ENCODE peak calls at places on chromosomes 5 and 9, in eight cellular contexts. One of them, this sample, is unnamed.

GRCh38 chr5:135236951-135237791 is 161.9 kb downstream of the MACROH2A1 start:
- ATAC-seq in HCT116: no peak
- ATAC-seq in gastrocnemius medialis: no peak
- ATAC-seq in heart left ventricle: no peak
- ATAC-seq in left lung: no peak
- ATAC-seq in CD8-positive, alpha-beta T cell: no peak
- ATAC-seq in upper lobe of left lung: peak; percentile 33
- ATAC-seq in DND-41: no peak
- ATAC-seq in this sample: peak; percentile 17

GRCh38 chr9:95626885-95627558 is 110.3 kb upstream of the PTCH1 start:
- ATAC-seq in DND-41: no peak
- ATAC-seq in gastrocnemius medialis: peak; percentile 61
- ATAC-seq in CD8-positive, alpha-beta T cell: peak; percentile 36
- ATAC-seq in left lung: no peak
- ATAC-seq in heart left ventricle: peak; percentile 96
- ATAC-seq in HCT116: no peak
- ATAC-seq in upper lobe of left lung: no peak
- ATAC-seq in this sample: peak; percentile 59

GRCh38 chr9:132908635-132909034 is 29.9 kb downstream of the SPACA9 start:
- ATAC-seq in heart left ventricle: no peak
- ATAC-seq in upper lobe of left lung: no peak
- ATAC-seq in HCT116: no peak
- ATAC-seq in gastrocnemius medialis: no peak
- ATAC-seq in CD8-positive, alpha-beta T cell: peak; percentile 81
- ATAC-seq in DND-41: no peak
- ATAC-seq in left lung: no peak
- ATAC-seq in this sample: no peak

GRCh38 chr5:61600141-61600480 is 268.1 kb downstream of the ZSWIM6 start:
- ATAC-seq in DND-41: no peak
- ATAC-seq in CD8-positive, alpha-beta T cell: no peak
- ATAC-seq in HCT116: no peak
- ATAC-seq in left lung: no peak
- ATAC-seq in gastrocnemius medialis: no peak
- ATAC-seq in upper lobe of left lung: no peak
- ATAC-seq in heart left ventricle: no peak
- ATAC-seq in this sample: no peak

GRCh38 chr5:50699737-50700136 is 33.3 kb downstream of the PARP8 start:
- ATAC-seq in CD8-positive, alpha-beta T cell: peak; percentile 42
- ATAC-seq in left lung: no peak
- ATAC-seq in heart left ventricle: no peak
- ATAC-seq in DND-41: no peak
- ATAC-seq in upper lobe of left lung: no peak
- ATAC-seq in gastrocnemius medialis: no peak
- ATAC-seq in HCT116: no peak
- ATAC-seq in this sample: no peak

GRCh38 chr5:74589204-74590056 is 51.1 kb downstream of the ENC1 start:
- ATAC-seq in gastrocnemius medialis: no peak
- ATAC-seq in upper lobe of left lung: no peak
- ATAC-seq in left lung: peak; percentile 72
- ATAC-seq in DND-41: no peak
- ATAC-seq in CD8-positive, alpha-beta T cell: no peak
- ATAC-seq in heart left ventricle: no peak
- ATAC-seq in HCT116: no peak
- ATAC-seq in this sample: no peak

GRCh38 chr9:89865357-89865756 is 260.5 kb downstream of the GADD45G start:
- ATAC-seq in HCT116: no peak
- ATAC-seq in DND-41: no peak
- ATAC-seq in upper lobe of left lung: no peak
- ATAC-seq in left lung: no peak
- ATAC-seq in heart left ventricle: no peak
- ATAC-seq in CD8-positive, alpha-beta T cell: no peak
- ATAC-seq in gastrocnemius medialis: no peak
- ATAC-seq in this sample: no peak

GRCh38 chr9:125172351-125172750 is 17.3 kb downstream of the PPP6C start:
- ATAC-seq in heart left ventricle: no peak
- ATAC-seq in gastrocnemius medialis: no peak
- ATAC-seq in DND-41: no peak
- ATAC-seq in left lung: no peak
- ATAC-seq in CD8-positive, alpha-beta T cell: no peak
- ATAC-seq in upper lobe of left lung: no peak
- ATAC-seq in HCT116: no peak
- ATAC-seq in this sample: peak; percentile 81

GRCh38 chr5:16582081-16582480 is 34.7 kb downstream of the RETREG1 start:
- ATAC-seq in left lung: no peak
- ATAC-seq in CD8-positive, alpha-beta T cell: no peak
- ATAC-seq in gastrocnemius medialis: no peak
- ATAC-seq in DND-41: no peak
- ATAC-seq in HCT116: no peak
- ATAC-seq in upper lobe of left lung: no peak
- ATAC-seq in heart left ventricle: no peak
- ATAC-seq in this sample: no peak

GRCh38 chr5:35876454-35876853 is 19.8 kb downstream of the IL7R start:
- ATAC-seq in left lung: no peak
- ATAC-seq in upper lobe of left lung: no peak
- ATAC-seq in CD8-positive, alpha-beta T cell: no peak
- ATAC-seq in gastrocnemius medialis: no peak
- ATAC-seq in heart left ventricle: no peak
- ATAC-seq in DND-41: no peak
- ATAC-seq in HCT116: no peak
- ATAC-seq in this sample: no peak

GRCh38 chr5:100790170-100790665 is 112.9 kb downstream of the ST8SIA4 start:
- ATAC-seq in heart left ventricle: peak; percentile 54
- ATAC-seq in HCT116: peak; percentile 89
- ATAC-seq in gastrocnemius medialis: no peak
- ATAC-seq in DND-41: peak; percentile 96
- ATAC-seq in left lung: no peak
- ATAC-seq in upper lobe of left lung: no peak
- ATAC-seq in CD8-positive, alpha-beta T cell: no peak
- ATAC-seq in this sample: no peak

GRCh38 chr9:1057910-1058309 is 7.8 kb downstream of the DMRT2 start:
- ATAC-seq in left lung: no peak
- ATAC-seq in heart left ventricle: no peak
- ATAC-seq in DND-41: no peak
- ATAC-seq in HCT116: no peak
- ATAC-seq in CD8-positive, alpha-beta T cell: no peak
- ATAC-seq in upper lobe of left lung: no peak
- ATAC-seq in gastrocnemius medialis: no peak
- ATAC-seq in this sample: no peak

GRCh38 chr5:176633638-176634037 is 3.2 kb downstream of the EIF4E1B start:
- ATAC-seq in DND-41: no peak
- ATAC-seq in heart left ventricle: no peak
- ATAC-seq in HCT116: no peak
- ATAC-seq in left lung: no peak
- ATAC-seq in upper lobe of left lung: no peak
- ATAC-seq in gastrocnemius medialis: no peak
- ATAC-seq in CD8-positive, alpha-beta T cell: no peak
- ATAC-seq in this sample: no peak

GRCh38 chr5:52788505-52788821 is 747 bp downstream of the ITGA1 start:
- ATAC-seq in DND-41: no peak
- ATAC-seq in left lung: no peak
- ATAC-seq in HCT116: no peak
- ATAC-seq in gastrocnemius medialis: no peak
- ATAC-seq in CD8-positive, alpha-beta T cell: no peak
- ATAC-seq in heart left ventricle: no peak
- ATAC-seq in upper lobe of left lung: no peak
- ATAC-seq in this sample: no peak

GRCh38 chr5:52786391-52786790 is 1.3 kb upstream of the ITGA1 start:
- ATAC-seq in gastrocnemius medialis: no peak
- ATAC-seq in DND-41: no peak
- ATAC-seq in HCT116: no peak
- ATAC-seq in left lung: no peak
- ATAC-seq in CD8-positive, alpha-beta T cell: no peak
- ATAC-seq in upper lobe of left lung: no peak
- ATAC-seq in heart left ventricle: no peak
- ATAC-seq in this sample: no peak

GRCh38 chr5:52789378-52789777 is 1.7 kb downstream of the ITGA1 start:
- ATAC-seq in HCT116: no peak
- ATAC-seq in gastrocnemius medialis: no peak
- ATAC-seq in left lung: no peak
- ATAC-seq in upper lobe of left lung: no peak
- ATAC-seq in heart left ventricle: no peak
- ATAC-seq in DND-41: no peak
- ATAC-seq in CD8-positive, alpha-beta T cell: no peak
- ATAC-seq in this sample: no peak

GRCh38 chr5:52786937-52787599 is 648 bp upstream of the ITGA1 start:
- ATAC-seq in CD8-positive, alpha-beta T cell: peak; percentile 54
- ATAC-seq in left lung: peak; percentile 73
- ATAC-seq in DND-41: no peak
- ATAC-seq in HCT116: peak; percentile 68
- ATAC-seq in heart left ventricle: peak; percentile 23
- ATAC-seq in gastrocnemius medialis: no peak
- ATAC-seq in upper lobe of left lung: peak; percentile 28
- ATAC-seq in this sample: no peak

GRCh38 chr5:52787600-52788504 is at the start of the genes ITGA1 and PELO:
- ATAC-seq in HCT116: peak; percentile 91
- ATAC-seq in left lung: peak; percentile 96
- ATAC-seq in CD8-positive, alpha-beta T cell: peak; percentile 79
- ATAC-seq in DND-41: peak; percentile 84
- ATAC-seq in heart left ventricle: peak; percentile 92
- ATAC-seq in upper lobe of left lung: peak; percentile 94
- ATAC-seq in gastrocnemius medialis: peak; percentile 63
- ATAC-seq in this sample: peak; percentile 87
- TF ChIP-seq CTCF in HCT116: peak; percentile 30
- TF ChIP-seq CTCF in left lung: no peak
- TF ChIP-seq CTCF in CD8-positive, alpha-beta T cell: peak; percentile 36
- TF ChIP-seq CTCF in DND-41: peak; percentile 60
- TF ChIP-seq CTCF in heart left ventricle: peak; percentile 19
- TF ChIP-seq CTCF in upper lobe of left lung: peak; percentile 19
- TF ChIP-seq CTCF in gastrocnemius medialis: peak; percentile 29
- TF ChIP-seq CTCF in this sample: peak; percentile 61

DNA sequence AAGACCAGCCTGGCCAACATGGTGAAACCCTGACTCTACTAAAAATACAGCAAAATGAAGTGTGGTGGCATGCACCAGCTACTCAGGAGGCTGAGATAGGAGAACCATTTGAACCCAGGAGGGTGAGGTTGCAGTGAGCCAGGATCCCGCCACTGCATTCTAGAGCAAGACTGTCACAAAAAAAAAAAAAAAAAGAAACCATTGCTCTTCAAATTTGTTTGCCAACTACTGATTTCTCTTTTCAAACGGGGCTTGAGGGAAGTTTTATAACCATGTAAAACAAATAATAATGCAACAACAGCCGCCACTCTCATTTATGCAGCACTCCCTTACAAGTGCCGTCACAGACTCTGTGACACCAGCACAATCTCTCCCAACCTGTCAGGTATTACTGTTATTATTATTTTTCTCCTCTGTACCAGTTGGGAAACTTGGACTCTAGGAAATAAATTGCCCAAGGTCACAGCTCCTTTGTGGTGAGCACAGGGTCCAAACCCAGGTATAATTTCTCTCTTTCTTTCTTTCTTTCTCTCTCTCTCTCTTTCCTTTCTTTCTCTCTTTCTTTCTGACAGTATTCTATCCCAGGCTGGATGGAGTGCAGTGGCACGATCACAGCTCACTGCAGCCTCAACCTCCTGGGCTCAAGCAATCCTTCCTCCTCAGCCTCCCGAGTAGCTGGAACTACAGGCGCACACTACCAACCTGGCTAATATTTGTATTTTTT is 25.4 kb downstream of the SERINC5 start:
- ATAC-seq in HCT116: no peak
- ATAC-seq in CD8-positive, alpha-beta T cell: no peak
- ATAC-seq in upper lobe of left lung: no peak
- ATAC-seq in gastrocnemius medialis: no peak
- ATAC-seq in left lung: no peak
- ATAC-seq in DND-41: no peak
- ATAC-seq in heart left ventricle: no peak
- ATAC-seq in this sample: no peak
- TF ChIP-seq CTCF in HCT116: no peak
- TF ChIP-seq CTCF in CD8-positive, alpha-beta T cell: no peak
- TF ChIP-seq CTCF in upper lobe of left lung: no peak
- TF ChIP-seq CTCF in gastrocnemius medialis: no peak
- TF ChIP-seq CTCF in left lung: no peak
- TF ChIP-seq CTCF in DND-41: no peak
- TF ChIP-seq CTCF in heart left ventricle: no peak
- TF ChIP-seq CTCF in this sample: no peak

GRCh38 chr9:131273791-131274673 is 2.3 kb downstream of the FAM78A start:
- ATAC-seq in left lung: peak; percentile 2
- ATAC-seq in heart left ventricle: peak; percentile 3
- ATAC-seq in CD8-positive, alpha-beta T cell: no peak
- ATAC-seq in DND-41: peak; percentile 3
- ATAC-seq in gastrocnemius medialis: peak; percentile 10
- ATAC-seq in HCT116: no peak
- ATAC-seq in upper lobe of left lung: peak; percentile 1
- ATAC-seq in this sample: no peak

GRCh38 chr9:131274674-131275331 is 1.5 kb downstream of the FAM78A start:
- ATAC-seq in left lung: peak; percentile 53
- ATAC-seq in DND-41: peak; percentile 9
- ATAC-seq in CD8-positive, alpha-beta T cell: no peak
- ATAC-seq in heart left ventricle: peak; percentile 61
- ATAC-seq in gastrocnemius medialis: peak; percentile 45
- ATAC-seq in upper lobe of left lung: peak; percentile 48
- ATAC-seq in HCT116: no peak
- ATAC-seq in this sample: no peak

GRCh38 chr9:131276891-131277672 is 772 bp upstream of the FAM78A start:
- ATAC-seq in left lung: no peak
- ATAC-seq in HCT116: peak; percentile 37
- ATAC-seq in upper lobe of left lung: peak; percentile 9
- ATAC-seq in CD8-positive, alpha-beta T cell: peak; percentile 43
- ATAC-seq in heart left ventricle: no peak
- ATAC-seq in DND-41: peak; percentile 20
- ATAC-seq in gastrocnemius medialis: peak; percentile 18
- ATAC-seq in this sample: peak; percentile 10

GRCh38 chr9:131276107-131276888 is at the start of gene FAM78A:
- ATAC-seq in CD8-positive, alpha-beta T cell: no peak
- ATAC-seq in gastrocnemius medialis: peak; percentile 5
- ATAC-seq in heart left ventricle: no peak
- ATAC-seq in DND-41: no peak
- ATAC-seq in left lung: no peak
- ATAC-seq in HCT116: no peak
- ATAC-seq in upper lobe of left lung: peak; percentile 30
- ATAC-seq in this sample: no peak

GRCh38 chr9:131275332-131276106 is 791 bp downstream of the FAM78A start:
- ATAC-seq in upper lobe of left lung: peak; percentile 30
- ATAC-seq in gastrocnemius medialis: peak; percentile 34
- ATAC-seq in CD8-positive, alpha-beta T cell: no peak
- ATAC-seq in heart left ventricle: peak; percentile 59
- ATAC-seq in DND-41: peak; percentile 5
- ATAC-seq in HCT116: no peak
- ATAC-seq in left lung: peak; percentile 18
- ATAC-seq in this sample: no peak
- TF ChIP-seq CTCF in upper lobe of left lung: no peak
- TF ChIP-seq CTCF in gastrocnemius medialis: peak; percentile 44
- TF ChIP-seq CTCF in CD8-positive, alpha-beta T cell: no peak
- TF ChIP-seq CTCF in heart left ventricle: peak; percentile 6
- TF ChIP-seq CTCF in DND-41: peak; percentile 38
- TF ChIP-seq CTCF in HCT116: no peak
- TF ChIP-seq CTCF in left lung: no peak
- TF ChIP-seq CTCF in this sample: no peak

DNA sequence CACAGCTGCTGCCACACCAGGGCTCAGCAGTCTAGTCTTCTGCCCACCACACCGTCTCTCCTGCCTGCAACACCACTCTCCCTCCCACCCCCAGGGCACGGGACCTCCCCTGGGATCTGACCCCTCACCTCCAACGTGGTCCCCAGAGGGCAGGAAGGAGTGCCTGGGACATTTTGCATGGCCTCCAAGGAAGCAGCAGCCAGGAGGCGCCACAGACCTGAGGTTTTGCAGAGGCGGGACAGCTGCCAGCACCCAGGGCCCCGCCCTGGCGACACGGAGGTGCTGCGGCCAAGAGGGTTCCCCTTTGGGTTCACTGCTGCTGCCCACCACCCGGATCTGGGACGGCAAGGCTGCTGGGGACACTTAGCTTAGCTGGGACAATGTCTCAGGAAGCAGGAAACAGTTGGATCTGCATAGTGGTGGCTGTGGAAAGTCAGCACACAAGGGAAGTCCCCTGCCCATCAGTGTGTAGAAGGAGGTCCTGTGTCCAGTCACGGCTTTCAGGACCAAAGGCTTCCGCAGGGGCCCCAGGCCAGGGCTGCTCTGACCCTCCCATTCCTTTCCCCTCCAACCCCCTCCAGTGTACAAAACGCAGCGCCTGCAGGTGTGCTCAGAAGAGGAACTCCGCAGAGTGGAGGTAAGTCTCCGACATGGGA is 13.8 kb downstream of the PROP1 start:
- ATAC-seq in upper lobe of left lung: peak; percentile 25
- ATAC-seq in CD8-positive, alpha-beta T cell: peak; percentile 40
- ATAC-seq in DND-41: peak; percentile 45
- ATAC-seq in heart left ventricle: peak; percentile 18
- ATAC-seq in HCT116: peak; percentile 89
- ATAC-seq in gastrocnemius medialis: no peak
- ATAC-seq in left lung: peak; percentile 71
- ATAC-seq in this sample: no peak
- TF ChIP-seq CTCF in upper lobe of left lung: peak; percentile 64
- TF ChIP-seq CTCF in CD8-positive, alpha-beta T cell: no peak
- TF ChIP-seq CTCF in DND-41: peak; percentile 51
- TF ChIP-seq CTCF in heart left ventricle: no peak
- TF ChIP-seq CTCF in HCT116: peak; percentile 65
- TF ChIP-seq CTCF in gastrocnemius medialis: peak; percentile 34
- TF ChIP-seq CTCF in left lung: no peak
- TF ChIP-seq CTCF in this sample: no peak

This sample was measured in gastroesophageal sphincter.